ENCODE peak calls at places on chromosomes 13 and 19, in six cellular contexts. C is OCI-LY7, I is kidney, Q is foreskin fibroblast, Y is astrocyte of the cerebellum, E is SK-N-SH. X is an unnamed sample.

GRCh38 chr13:42807866-42808265 is 26.5 kb downstream of the FAM216B start:
- DNase-seq in C (no peak), E (no peak), Q (peak), Y (no peak), I (no peak), X (no peak)

GRCh38 chr13:48155850-48156249 is 60.9 kb upstream of the MED4 start:
- DNase-seq in E (no peak), I (no peak), Y (peak), C (no peak), Q (peak), X (no peak)

GRCh38 chr19:36421749-36422481 is 3.5 kb upstream of the ZFP82 start:
- DNase-seq in I (no peak), E (no peak), Y (no peak), C (no peak), Q (peak), X (no peak)

GRCh38 chr13:85076343-85076742 is 722.9 kb downstream of the SLITRK6 start:
- DNase-seq in Y (no peak), Q (no peak), E (no peak), C (no peak), I (no peak), X (no peak)

GRCh38 chr19:33186431-33186830 is 7.7 kb upstream of the LRP3 start:
- DNase-seq in Y (no peak), Q (no peak), E (no peak), C (no peak), I (peak), X (no peak)

GRCh38 chr13:35552172-35552844 is 75.8 kb upstream of the MAB21L1 start:
- DNase-seq in C (no peak), Y (no peak), E (no peak), Q (peak), I (no peak), X (no peak)

GRCh38 chr19:3140667-3141038 is 4.8 kb downstream of the GNA15 start:
- DNase-seq in E (no peak), Q (no peak), C (no peak), I (no peak), Y (no peak), X (no peak)

GRCh38 chr19:16379521-16380313 is 55.1 kb downstream of the KLF2 start:
- DNase-seq in C (no peak), Y (no peak), Q (no peak), I (peak), E (no peak), X (no peak)

GRCh38 chr13:99281811-99282263 is 23.7 kb upstream of the GPR18 start:
- DNase-seq in I (no peak), C (no peak), Q (no peak), E (no peak), Y (no peak), X (peak)

GRCh38 chr13:76656056-76656455 is 230.1 kb downstream of the KCTD12 start:
- DNase-seq in Q (no peak), I (no peak), C (no peak), E (no peak), Y (no peak), X (no peak)

GRCh38 chr19:54653181-54653809 is 9.5 kb upstream of the LILRB4 start:
- DNase-seq in C (peak), I (no peak), Y (no peak), E (peak), Q (peak), X (no peak)

GRCh38 chr13:94139393-94139995 is 340.0 kb downstream of the DCT start:
- DNase-seq in Q (no peak), I (no peak), E (no peak), C (no peak), Y (no peak), X (no peak)

GRCh38 chr13:78238911-78239310 is 320.3 kb upstream of the EDNRB start:
- DNase-seq in E (no peak), C (no peak), Q (no peak), Y (peak), I (no peak), X (no peak)

GRCh38 chr13:26255717-26256277 is 1.9 kb downstream of the CDK8 start:
- DNase-seq in I (no peak), Q (peak), Y (no peak), C (peak), E (peak), X (no peak)

GRCh38 chr19:37519890-37520289 is 13.2 kb downstream of the ZNF793 start:
- DNase-seq in Q (no peak), I (no peak), E (no peak), Y (no peak), C (no peak), X (no peak)

GRCh38 chr13:66994097-66994496 is 236.0 kb downstream of the PCDH9 start:
- DNase-seq in I (peak), E (peak), Q (peak), Y (peak), C (peak), X (no peak)

GRCh38 chr19:15015946-15016542 is 33.2 kb upstream of the CASP14 start:
- DNase-seq in E (no peak), Q (peak), C (peak), I (peak), Y (no peak), X (no peak)

GRCh38 chr19:54644056-54644455 is 13.8 kb downstream of the LILRB1 start:
- DNase-seq in Y (no peak), I (no peak), C (no peak), E (no peak), Q (no peak), X (peak)

GRCh38 chr19:35349614-35350521 is 2.2 kb downstream of the FFAR1 start:
- DNase-seq in E (no peak), I (peak), C (peak), Y (no peak), Q (no peak), X (no peak)

GRCh38 chr13:30373727-30374126 is 48.6 kb upstream of the UBE2L5 start:
- DNase-seq in E (no peak), C (peak), I (no peak), Y (no peak), Q (no peak), X (peak)

GRCh38 chr19:42255766-42256750 is 1.1 kb upstream of the ERF start:
- DNase-seq in E (peak), Y (no peak), I (peak), C (no peak), Q (peak), X (no peak)

GRCh38 chr19:29119582-29119981 is 93.4 kb downstream of the UQCRFS1 start:
- DNase-seq in Q (peak), C (no peak), Y (no peak), I (no peak), E (peak), X (no peak)

GRCh38 chr13:73401769-73402168 is 343.0 kb downstream of the KLF5 start:
- DNase-seq in Y (no peak), C (no peak), I (no peak), Q (no peak), E (no peak), X (no peak)

GRCh38 chr19:10535613-10536012 is 8.1 kb upstream of the ATG4D start:
- DNase-seq in I (no peak), Y (no peak), E (no peak), Q (no peak), C (no peak), X (no peak)

GRCh38 chr19:47363758-47364529 is 14.8 kb downstream of the DHX34 start:
- DNase-seq in E (peak), C (no peak), I (no peak), Q (peak), Y (no peak), X (peak)

GRCh38 chr19:47699360-47699917 is 13.8 kb upstream of the EHD2 start:
- DNase-seq in E (peak), Q (peak), C (peak), I (no peak), Y (no peak), X (no peak)

GRCh38 chr13:77751513-77752456 is 54.3 kb downstream of the SLAIN1 start:
- DNase-seq in C (peak), Y (peak), I (no peak), E (peak), Q (peak), X (no peak)

GRCh38 chr19:38190061-38190460 is 34.0 kb downstream of the DPF1 start:
- DNase-seq in Y (no peak), C (no peak), Q (no peak), E (no peak), I (no peak), X (no peak)

GRCh38 chr13:107457686-107458085 is 757.6 kb downstream of the LIG4 start:
- DNase-seq in C (no peak), Q (no peak), I (no peak), E (no peak), Y (no peak), X (no peak)

GRCh38 chr19:5138606-5139594 is 170.0 kb downstream of the KDM4B start:
- DNase-seq in C (no peak), Y (peak), Q (peak), I (peak), E (no peak), X (peak)

GRCh38 chr19:40147338-40147692 is 43.9 kb upstream of the MAP3K10 start:
- DNase-seq in I (no peak), C (no peak), Y (no peak), Q (no peak), E (no peak), X (no peak)

GRCh38 chr19:35783469-35784400 is 8.4 kb downstream of the ARHGAP33 start:
- DNase-seq in C (no peak), E (no peak), I (no peak), Y (no peak), Q (no peak), X (no peak)

GRCh38 chr19:33286899-33287298 is 15.4 kb downstream of the CEBPA start:
- DNase-seq in Q (no peak), E (no peak), C (no peak), Y (no peak), I (peak), X (no peak)

GRCh38 chr13:35866801-35867200 is 264.4 kb downstream of the DCLK1 start:
- DNase-seq in I (no peak), Q (no peak), E (no peak), Y (no peak), C (no peak), X (no peak)

GRCh38 chr19:1811942-1812425 is at the start of gene ATP8B3:
- DNase-seq in Y (no peak), I (no peak), Q (no peak), C (no peak), E (peak), X (no peak)
- TF ChIP-seq CTCF in Y (peak), I (no peak), Q (peak), C (peak), E (peak), X (peak)

DNA sequence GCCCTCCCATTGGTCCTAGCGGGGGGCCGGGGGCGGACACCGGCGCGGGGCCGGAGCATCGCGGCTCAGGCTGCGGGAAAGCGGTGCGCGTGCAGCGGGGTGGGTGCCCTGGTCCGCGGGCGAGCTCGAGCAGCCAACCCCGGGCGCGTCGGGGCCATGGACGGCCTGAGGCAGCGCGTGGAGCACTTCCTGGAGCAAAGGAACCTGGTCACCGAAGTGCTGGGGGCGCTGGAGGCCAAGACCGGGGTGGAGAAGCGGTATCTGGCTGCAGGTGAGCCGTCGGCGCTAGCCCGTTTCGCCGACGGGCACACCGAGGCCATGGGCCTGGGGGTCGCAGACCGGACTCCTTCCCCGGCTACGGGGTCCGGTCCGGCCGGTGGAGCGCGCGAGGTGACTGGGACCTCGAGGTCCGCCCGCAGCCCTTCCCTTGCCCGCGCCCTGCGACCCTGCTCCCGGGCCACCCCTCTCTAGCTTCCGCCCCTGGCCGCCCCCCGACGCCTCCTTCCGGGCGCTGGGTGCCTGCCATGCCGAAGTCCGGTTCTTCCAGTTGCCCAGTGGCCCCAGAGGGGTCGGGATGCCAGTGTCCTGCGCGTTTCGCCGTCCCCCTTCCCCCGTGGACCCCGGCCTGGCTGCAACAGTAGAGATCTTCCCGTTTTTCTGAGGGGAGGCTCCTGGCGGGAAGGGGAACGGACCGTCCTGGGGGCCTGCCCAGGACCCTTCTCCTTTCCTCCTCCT is at the start of gene REEP6:
- DNase-seq in E (peak), Q (no peak), Y (no peak), C (no peak), I (no peak), X (peak)
- TF ChIP-seq CTCF in E (no peak), Q (no peak), Y (no peak), C (no peak), I (peak), X (no peak)

GRCh38 chr19:45717131-45717982 is 13.3 kb downstream of the FBXO46 start:
- DNase-seq in Y (peak), I (peak), C (peak), E (peak), Q (peak), X (peak)
- TF ChIP-seq CTCF in Y (peak), I (no peak), C (peak), E (no peak), Q (peak), X (no peak)

GRCh38 chr19:57888494-57889231 is at the start of gene ZNF814:
- DNase-seq in Q (peak), C (peak), Y (peak), E (peak), I (peak), X (peak)
- TF ChIP-seq CTCF in Q (peak), C (peak), Y (no peak), E (peak), I (peak), X (peak)

X was measured in CD14-positive monocyte.